ENCODE peak calls at places on chromosomes 7 and 10, in four cellular contexts. D, Q, E and L are unnamed samples.

GRCh38 chr7:158386866-158387820 is 200.5 kb downstream of the PTPRN2 start:
- DNase-seq in Q (no peak), E (no peak), D (no peak), L (no peak)

GRCh38 chr10:1048349-1048731 is 579 bp downstream of the IDI1 start:
- DNase-seq in E (no peak), Q (no peak), D (peak), L (no peak)

GRCh38 chr7:57868771-57869483 is 418.9 kb downstream of the ZNF716 start:
- DNase-seq in D (no peak), E (no peak), Q (no peak), L (peak)

GRCh38 chr7:80499350-80499955 is 12.4 kb downstream of the GNAT3 start:
- DNase-seq in E (no peak), D (peak), Q (no peak), L (peak)

GRCh38 chr7:73968511-73968910 is 59.5 kb upstream of the ELN start:
- DNase-seq in Q (no peak), D (no peak), E (no peak), L (no peak)

GRCh38 chr10:98414578-98414931 is 427 bp downstream of the PYROXD2 start:
- DNase-seq in D (no peak), E (no peak), Q (no peak), L (peak)

GRCh38 chr7:45689011-45689796 is 115.0 kb downstream of the ADCY1 start:
- DNase-seq in E (no peak), D (peak), Q (no peak), L (no peak)

GRCh38 chr7:101678713-101679112 is 49.6 kb upstream of the MYL10 start:
- DNase-seq in Q (no peak), E (no peak), D (no peak), L (no peak)

GRCh38 chr7:118183586-118184391 is at the start of gene LSM8:
- DNase-seq in Q (peak), E (peak), D (peak), L (peak)

GRCh38 chr7:129612112-129613015 is 844 bp downstream of the NRF1 start:
- DNase-seq in E (no peak), D (no peak), Q (peak), L (peak)

GRCh38 chr10:110498982-110499795 is 1.5 kb downstream of the DUSP5 start:
- DNase-seq in E (peak), D (peak), Q (peak), L (peak)

GRCh38 chr7:96219382-96220130 is 102.3 kb downstream of the SLC25A13 start:
- DNase-seq in D (no peak), Q (no peak), E (no peak), L (peak)

GRCh38 chr7:2719007-2719406 is 31.0 kb downstream of the AMZ1 start:
- DNase-seq in D (no peak), E (no peak), Q (peak), L (peak)

GRCh38 chr7:77696057-77696642 is at the start of gene RSBN1L:
- DNase-seq in Q (peak), D (peak), E (peak), L (peak)

GRCh38 chr10:24201503-24202180 is 7.3 kb upstream of the KIAA1217 start:
- DNase-seq in D (no peak), E (no peak), Q (no peak), L (no peak)

GRCh38 chr10:107880185-107880584 is 715.7 kb upstream of the SORCS1 start:
- DNase-seq in E (no peak), Q (no peak), D (no peak), L (no peak)

GRCh38 chr7:95676691-95677090 is 80.4 kb upstream of the PDK4 start:
- DNase-seq in Q (no peak), E (no peak), D (no peak), L (no peak)

GRCh38 chr10:71255817-71256660 is 43.7 kb downstream of the UNC5B start:
- DNase-seq in E (no peak), Q (no peak), D (no peak), L (no peak)

GRCh38 chr10:51843966-51844365 is 144.6 kb upstream of the CSTF2T start:
- DNase-seq in D (no peak), Q (no peak), E (no peak), L (no peak)

GRCh38 chr10:17669185-17669872 is 25.4 kb downstream of the STAM start:
- DNase-seq in Q (no peak), D (no peak), E (peak), L (no peak)

GRCh38 chr10:3981300-3981699 is 196.3 kb upstream of the KLF6 start:
- DNase-seq in E (no peak), Q (no peak), D (no peak), L (no peak)

GRCh38 chr10:109894516-109894915 is 28.8 kb downstream of the XPNPEP1 start:
- DNase-seq in E (no peak), Q (no peak), D (no peak), L (no peak)

GRCh38 chr10:84401838-84402611 is 73.6 kb downstream of the CCSER2 start:
- DNase-seq in D (no peak), Q (no peak), E (no peak), L (no peak)

DNA sequence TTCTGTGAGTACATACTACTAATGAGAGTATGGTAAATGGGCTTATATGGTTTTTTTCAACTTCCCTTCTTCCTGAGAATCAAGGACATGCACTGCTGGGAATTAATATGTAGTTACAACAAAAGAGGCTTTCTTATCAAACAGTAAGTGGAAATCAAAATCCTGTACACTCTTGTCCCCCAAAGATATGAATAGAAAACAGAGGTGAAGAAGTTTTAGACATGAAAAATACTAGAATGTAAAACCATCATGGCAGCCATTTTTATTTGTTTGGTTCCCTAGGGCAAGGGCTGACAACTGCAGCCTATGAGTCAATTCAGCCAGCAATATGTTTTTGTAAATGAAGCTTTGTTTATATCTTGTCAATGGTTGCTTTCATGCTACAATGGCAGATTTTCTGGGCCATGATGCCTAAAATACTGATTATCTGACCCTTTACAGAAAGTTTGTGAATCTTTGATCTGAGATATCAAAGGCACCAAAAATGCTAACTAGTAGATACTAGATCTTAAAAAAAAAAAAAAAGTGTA is 422.4 kb downstream of the PARD3 start:
- DNase-seq in Q (no peak), E (no peak), D (no peak), L (no peak)
- TF ChIP-seq SMC3 in Q (no peak), E (no peak), D (no peak), L (no peak)

GRCh38 chr7:13963925-13964324 is 25.5 kb downstream of the ETV1 start:
- DNase-seq in Q (no peak), E (no peak), D (no peak), L (no peak)

GRCh38 chr7:13965077-13965476 is 24.4 kb downstream of the ETV1 start:
- DNase-seq in E (no peak), D (no peak), Q (no peak), L (no peak)
- TF ChIP-seq HDAC2 in E (no peak), D (no peak), Q (no peak), L (no peak)

GRCh38 chr7:105298004-105298403 is 90.7 kb downstream of the SRPK2 start:
- DNase-seq in Q (no peak), D (no peak), E (no peak), L (no peak)
- TF ChIP-seq SMC3 in Q (no peak), D (no peak), E (no peak), L (no peak)

DNA sequence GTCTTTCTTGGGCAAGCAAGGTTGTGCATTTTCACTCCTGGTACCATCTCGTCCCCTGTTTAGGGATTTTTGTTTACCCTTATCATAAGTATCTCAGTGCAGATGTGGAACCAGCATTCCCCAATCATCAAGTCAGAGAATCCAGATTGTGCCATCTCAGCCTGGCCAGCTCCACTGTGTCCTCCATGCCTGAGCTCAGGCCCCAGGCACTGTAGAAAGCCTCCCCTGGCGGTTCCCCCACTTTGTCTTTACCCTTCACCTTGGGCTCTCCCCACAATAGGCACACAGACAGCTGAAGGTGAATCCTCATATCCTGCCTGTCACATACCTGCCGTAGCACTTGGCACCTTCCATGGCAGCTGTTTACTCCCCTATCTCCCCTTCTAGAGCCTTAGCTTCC is 264.7 kb upstream of the NFE2L3 start:
- DNase-seq in E (no peak), Q (no peak), D (no peak), L (no peak)
- TF ChIP-seq HDAC2 in E (no peak), Q (no peak), D (no peak), L (no peak)

GRCh38 chr10:78856421-78856820 is 212.3 kb upstream of the ZMIZ1 start:
- DNase-seq in Q (no peak), E (no peak), D (no peak), L (no peak)
- TF ChIP-seq SMC3 in Q (no peak), E (no peak), D (no peak), L (no peak)

GRCh38 chr10:25505466-25505865 is 330.7 kb downstream of the GPR158 start:
- DNase-seq in Q (no peak), D (no peak), E (no peak), L (no peak)

GRCh38 chr10:25504838-25505237 is 330.0 kb downstream of the GPR158 start:
- DNase-seq in D (no peak), E (no peak), Q (no peak), L (no peak)

GRCh38 chr10:25501912-25502311 is 327.1 kb downstream of the GPR158 start:
- DNase-seq in E (no peak), D (no peak), Q (no peak), L (no peak)

GRCh38 chr10:25502453-25502852 is 327.7 kb downstream of the GPR158 start:
- DNase-seq in E (no peak), D (no peak), Q (no peak), L (no peak)

DNA sequence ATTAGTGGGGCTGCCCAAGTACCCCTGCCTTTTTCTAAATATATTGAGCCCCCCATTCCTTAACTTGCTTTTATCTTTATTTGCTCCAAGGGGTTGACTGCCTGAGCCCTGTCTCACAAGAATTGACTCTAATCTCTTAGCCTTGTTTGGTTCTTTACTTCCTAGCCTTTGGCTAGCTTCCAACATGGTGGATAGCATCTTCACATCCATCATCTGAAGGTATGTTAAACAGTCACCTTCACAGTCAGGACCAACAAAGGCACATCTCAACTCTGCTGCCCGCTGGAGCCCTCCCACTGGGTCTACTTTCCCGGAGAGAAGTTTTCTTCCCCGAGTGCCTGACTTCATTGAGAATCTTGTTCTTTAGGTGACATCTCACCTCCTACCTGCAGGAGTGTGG is 329.5 kb downstream of the GPR158 start:
- DNase-seq in E (no peak), Q (peak), D (no peak), L (no peak)
- TF ChIP-seq HDAC2 in E (no peak), Q (no peak), D (no peak), L (no peak)

DNA sequence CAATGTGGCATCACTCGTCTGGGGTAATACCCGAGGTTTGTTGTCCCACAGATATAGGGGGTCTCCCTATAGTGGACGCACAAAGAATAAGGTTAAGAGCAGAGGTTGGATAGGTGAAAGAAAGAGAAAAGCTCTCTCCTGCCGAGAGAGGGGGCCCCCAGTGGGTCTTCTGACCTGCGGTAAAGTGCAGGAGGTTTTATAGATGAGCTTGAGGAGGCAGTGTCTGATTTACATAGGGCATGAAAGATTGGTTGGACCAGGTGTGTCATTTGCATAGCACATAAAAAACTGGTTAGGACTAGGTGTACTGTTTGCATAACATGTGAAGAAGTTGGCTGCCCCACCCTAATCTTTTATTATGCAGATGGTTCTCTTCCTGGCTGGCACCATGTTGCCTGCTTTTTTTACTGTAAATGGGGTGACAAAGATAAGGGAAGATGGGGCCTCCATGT is 11.8 kb downstream of the CYP3A43 start:
- DNase-seq in E (no peak), D (no peak), Q (no peak), L (no peak)
- TF ChIP-seq SMC3 in E (no peak), D (no peak), Q (no peak), L (no peak)